ENCODE peak calls at places on chromosomes 12 and 14, in seven cellular contexts. One of them, this sample, is unnamed.

GRCh38 chr14:59428581-59429012 is 36.6 kb downstream of the GPR135 start:
- DNase-seq in heart left ventricle: no peak
- DNase-seq in endodermal cell: no peak
- DNase-seq in lower leg skin: no peak
- DNase-seq in DND-41: no peak
- DNase-seq in choroid plexus epithelial cell: peak
- DNase-seq in psoas muscle: no peak
- DNase-seq in this sample: no peak

GRCh38 chr14:68677901-68678300 is 115.0 kb downstream of the ZFP36L1 start:
- DNase-seq in heart left ventricle: no peak
- DNase-seq in endodermal cell: no peak
- DNase-seq in lower leg skin: no peak
- DNase-seq in DND-41: no peak
- DNase-seq in choroid plexus epithelial cell: no peak
- DNase-seq in psoas muscle: no peak
- DNase-seq in this sample: no peak

GRCh38 chr14:32574269-32574668 is 245.2 kb downstream of the AKAP6 start:
- DNase-seq in heart left ventricle: no peak
- DNase-seq in endodermal cell: no peak
- DNase-seq in lower leg skin: no peak
- DNase-seq in DND-41: no peak
- DNase-seq in choroid plexus epithelial cell: no peak
- DNase-seq in psoas muscle: no peak
- DNase-seq in this sample: no peak

GRCh38 chr14:78445275-78445674 is 275.1 kb downstream of the NRXN3 start:
- DNase-seq in heart left ventricle: no peak
- DNase-seq in endodermal cell: no peak
- DNase-seq in lower leg skin: no peak
- DNase-seq in DND-41: peak
- DNase-seq in choroid plexus epithelial cell: no peak
- DNase-seq in psoas muscle: no peak
- DNase-seq in this sample: no peak

GRCh38 chr14:102508410-102508773 is 1.2 kb downstream of the ANKRD9 start:
- DNase-seq in heart left ventricle: no peak
- DNase-seq in endodermal cell: no peak
- DNase-seq in lower leg skin: peak
- DNase-seq in DND-41: no peak
- DNase-seq in choroid plexus epithelial cell: no peak
- DNase-seq in psoas muscle: peak
- DNase-seq in this sample: no peak

GRCh38 chr12:27539191-27539631 is 15.2 kb downstream of the PPFIBP1 start:
- DNase-seq in heart left ventricle: no peak
- DNase-seq in endodermal cell: no peak
- DNase-seq in lower leg skin: no peak
- DNase-seq in DND-41: no peak
- DNase-seq in choroid plexus epithelial cell: peak
- DNase-seq in psoas muscle: no peak
- DNase-seq in this sample: no peak

GRCh38 chr12:5441497-5442236 is 9.8 kb downstream of the NTF3 start:
- DNase-seq in heart left ventricle: no peak
- DNase-seq in endodermal cell: peak
- DNase-seq in lower leg skin: no peak
- DNase-seq in DND-41: no peak
- DNase-seq in choroid plexus epithelial cell: no peak
- DNase-seq in psoas muscle: no peak
- DNase-seq in this sample: no peak

GRCh38 chr14:22002860-22003284 is 329.3 kb upstream of the OR4E1 start:
- DNase-seq in heart left ventricle: no peak
- DNase-seq in endodermal cell: peak
- DNase-seq in lower leg skin: no peak
- DNase-seq in DND-41: peak
- DNase-seq in choroid plexus epithelial cell: no peak
- DNase-seq in psoas muscle: peak
- DNase-seq in this sample: peak

GRCh38 chr14:101774006-101774755 is 12.7 kb downstream of the PPP2R5C start:
- DNase-seq in heart left ventricle: no peak
- DNase-seq in endodermal cell: no peak
- DNase-seq in lower leg skin: no peak
- DNase-seq in DND-41: peak
- DNase-seq in choroid plexus epithelial cell: no peak
- DNase-seq in psoas muscle: no peak
- DNase-seq in this sample: peak

GRCh38 chr12:27338473-27338872 is 5.8 kb downstream of the BMAL2 start:
- DNase-seq in heart left ventricle: no peak
- DNase-seq in endodermal cell: no peak
- DNase-seq in lower leg skin: no peak
- DNase-seq in DND-41: no peak
- DNase-seq in choroid plexus epithelial cell: no peak
- DNase-seq in psoas muscle: no peak
- DNase-seq in this sample: no peak

GRCh38 chr14:59926534-59926933 is 6.6 kb downstream of the LRRC9 start:
- DNase-seq in heart left ventricle: no peak
- DNase-seq in endodermal cell: no peak
- DNase-seq in lower leg skin: no peak
- DNase-seq in DND-41: no peak
- DNase-seq in choroid plexus epithelial cell: no peak
- DNase-seq in psoas muscle: no peak
- DNase-seq in this sample: no peak

GRCh38 chr12:130665753-130666152 is 50.3 kb downstream of the RIMBP2 start:
- DNase-seq in heart left ventricle: no peak
- DNase-seq in endodermal cell: no peak
- DNase-seq in lower leg skin: no peak
- DNase-seq in DND-41: no peak
- DNase-seq in choroid plexus epithelial cell: no peak
- DNase-seq in psoas muscle: no peak
- DNase-seq in this sample: no peak

GRCh38 chr14:51490205-51490604 is 161.5 kb upstream of the FRMD6 start:
- DNase-seq in heart left ventricle: no peak
- DNase-seq in endodermal cell: no peak
- DNase-seq in lower leg skin: no peak
- DNase-seq in DND-41: no peak
- DNase-seq in choroid plexus epithelial cell: peak
- DNase-seq in psoas muscle: no peak
- DNase-seq in this sample: no peak

GRCh38 chr12:110258466-110258865 is 22.6 kb upstream of the ATP2A2 start:
- DNase-seq in heart left ventricle: no peak
- DNase-seq in endodermal cell: no peak
- DNase-seq in lower leg skin: peak
- DNase-seq in DND-41: no peak
- DNase-seq in choroid plexus epithelial cell: no peak
- DNase-seq in psoas muscle: no peak
- DNase-seq in this sample: no peak

GRCh38 chr12:30952036-30952435 is 25.5 kb downstream of the TSPAN11 start:
- DNase-seq in heart left ventricle: no peak
- DNase-seq in endodermal cell: no peak
- DNase-seq in lower leg skin: no peak
- DNase-seq in DND-41: no peak
- DNase-seq in choroid plexus epithelial cell: peak
- DNase-seq in psoas muscle: no peak
- DNase-seq in this sample: no peak

DNA sequence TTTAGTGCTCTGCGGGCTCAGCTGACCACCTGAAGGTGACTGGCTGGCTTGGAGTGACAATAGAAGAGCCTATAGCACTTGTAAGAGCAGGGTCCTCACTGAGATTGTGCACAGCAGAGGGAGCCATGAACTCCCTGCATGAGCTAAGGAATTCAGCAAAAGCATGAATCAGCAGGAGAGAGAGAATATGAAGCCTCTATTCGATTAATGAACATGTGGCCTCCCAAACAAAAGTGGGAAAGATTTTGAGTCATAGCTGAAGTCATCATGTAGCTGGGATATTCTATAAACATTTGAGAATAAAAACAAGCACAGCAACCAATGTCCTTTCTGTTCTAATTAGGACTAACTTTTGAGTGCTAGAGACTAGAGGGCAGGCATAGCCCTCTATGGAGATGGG is 626.6 kb downstream of the DIO2 start:
- DNase-seq in heart left ventricle: no peak
- DNase-seq in endodermal cell: no peak
- DNase-seq in lower leg skin: no peak
- DNase-seq in DND-41: no peak
- DNase-seq in choroid plexus epithelial cell: peak
- DNase-seq in psoas muscle: no peak
- DNase-seq in this sample: no peak
- TF ChIP-seq CTCF in heart left ventricle: no peak
- TF ChIP-seq CTCF in endodermal cell: peak
- TF ChIP-seq CTCF in lower leg skin: no peak
- TF ChIP-seq CTCF in DND-41: no peak
- TF ChIP-seq CTCF in choroid plexus epithelial cell: peak
- TF ChIP-seq CTCF in psoas muscle: no peak
- TF ChIP-seq CTCF in this sample: no peak

DNA sequence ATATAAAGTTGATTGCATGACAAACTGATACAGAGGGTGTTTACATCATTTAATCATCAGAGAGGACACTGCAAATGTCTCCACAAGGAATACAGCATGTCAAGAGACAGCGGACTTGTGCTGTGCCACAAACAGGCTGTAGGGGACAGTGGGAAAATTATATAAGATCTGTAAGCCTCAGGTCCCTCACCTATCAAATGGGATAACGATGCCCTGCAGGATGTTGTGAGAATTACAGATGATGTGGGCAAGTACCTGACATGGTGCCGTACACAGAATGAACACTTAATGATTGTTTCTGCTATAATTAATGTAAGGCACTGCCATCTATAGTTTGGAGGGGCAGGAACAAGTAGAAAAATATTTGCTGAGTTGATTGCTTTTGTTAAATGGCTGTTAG is 81.9 kb upstream of the GTF2A1 start:
- DNase-seq in heart left ventricle: no peak
- DNase-seq in endodermal cell: peak
- DNase-seq in lower leg skin: no peak
- DNase-seq in DND-41: no peak
- DNase-seq in choroid plexus epithelial cell: no peak
- DNase-seq in psoas muscle: no peak
- DNase-seq in this sample: no peak
- TF ChIP-seq CTCF in heart left ventricle: no peak
- TF ChIP-seq CTCF in endodermal cell: peak
- TF ChIP-seq CTCF in lower leg skin: no peak
- TF ChIP-seq CTCF in DND-41: peak
- TF ChIP-seq CTCF in choroid plexus epithelial cell: no peak
- TF ChIP-seq CTCF in psoas muscle: no peak
- TF ChIP-seq CTCF in this sample: peak

GRCh38 chr12:4005851-4006400 is 132.7 kb upstream of the PARP11 start:
- DNase-seq in heart left ventricle: no peak
- DNase-seq in endodermal cell: peak
- DNase-seq in lower leg skin: no peak
- DNase-seq in DND-41: no peak
- DNase-seq in choroid plexus epithelial cell: no peak
- DNase-seq in psoas muscle: no peak
- DNase-seq in this sample: no peak
- TF ChIP-seq CTCF in heart left ventricle: no peak
- TF ChIP-seq CTCF in endodermal cell: no peak
- TF ChIP-seq CTCF in lower leg skin: no peak
- TF ChIP-seq CTCF in DND-41: no peak
- TF ChIP-seq CTCF in choroid plexus epithelial cell: no peak
- TF ChIP-seq CTCF in psoas muscle: no peak
- TF ChIP-seq CTCF in this sample: no peak

GRCh38 chr12:49019435-49020317 is 1.1 kb upstream of the PRKAG1 start:
- DNase-seq in heart left ventricle: no peak
- DNase-seq in endodermal cell: peak
- DNase-seq in lower leg skin: peak
- DNase-seq in DND-41: peak
- DNase-seq in choroid plexus epithelial cell: peak
- DNase-seq in psoas muscle: peak
- DNase-seq in this sample: peak
- TF ChIP-seq CTCF in heart left ventricle: peak
- TF ChIP-seq CTCF in endodermal cell: peak
- TF ChIP-seq CTCF in lower leg skin: no peak
- TF ChIP-seq CTCF in DND-41: peak
- TF ChIP-seq CTCF in choroid plexus epithelial cell: peak
- TF ChIP-seq CTCF in psoas muscle: no peak
- TF ChIP-seq CTCF in this sample: peak

GRCh38 chr14:94129111-94129757 is at the start of gene IFI27L2:
- DNase-seq in heart left ventricle: peak
- DNase-seq in endodermal cell: peak
- DNase-seq in lower leg skin: peak
- DNase-seq in DND-41: peak
- DNase-seq in choroid plexus epithelial cell: peak
- DNase-seq in psoas muscle: peak
- DNase-seq in this sample: peak
- TF ChIP-seq CTCF in heart left ventricle: peak
- TF ChIP-seq CTCF in endodermal cell: peak
- TF ChIP-seq CTCF in lower leg skin: no peak
- TF ChIP-seq CTCF in DND-41: peak
- TF ChIP-seq CTCF in choroid plexus epithelial cell: peak
- TF ChIP-seq CTCF in psoas muscle: no peak
- TF ChIP-seq CTCF in this sample: peak

DNA sequence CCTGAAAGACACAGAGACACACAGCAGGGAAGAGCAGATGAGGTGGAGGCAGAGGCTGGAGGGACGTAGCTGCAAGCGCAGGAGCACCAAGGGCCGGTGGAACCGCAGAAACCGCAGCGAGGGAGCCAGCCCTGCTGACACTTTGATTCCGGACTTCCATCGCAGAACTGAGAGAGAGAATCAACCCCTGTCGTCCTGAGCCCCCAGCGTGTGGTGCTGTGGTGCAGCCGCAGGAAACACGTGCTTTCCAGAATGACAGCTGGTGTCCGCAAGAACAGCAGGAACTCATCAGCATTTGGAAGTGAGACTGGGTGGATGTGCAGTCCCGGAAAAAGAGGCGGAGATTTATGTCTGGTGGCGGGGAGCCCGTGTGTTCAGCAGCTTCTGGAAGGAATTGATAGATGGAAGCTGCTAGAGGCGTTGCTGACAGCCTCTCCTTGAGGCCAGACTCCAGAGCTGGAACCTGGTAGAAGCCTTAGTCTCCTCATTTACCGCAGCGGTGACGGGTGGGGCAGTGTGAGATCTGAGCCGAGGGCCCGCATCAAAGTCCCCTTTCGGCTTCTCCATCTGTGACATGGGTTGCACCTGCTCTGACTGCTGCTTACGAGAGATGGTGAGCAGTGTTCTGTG is 21.9 kb upstream of the KLC1 start:
- DNase-seq in heart left ventricle: peak
- DNase-seq in endodermal cell: peak
- DNase-seq in lower leg skin: peak
- DNase-seq in DND-41: peak
- DNase-seq in choroid plexus epithelial cell: peak
- DNase-seq in psoas muscle: peak
- DNase-seq in this sample: peak
- TF ChIP-seq CTCF in heart left ventricle: peak
- TF ChIP-seq CTCF in endodermal cell: no peak
- TF ChIP-seq CTCF in lower leg skin: no peak
- TF ChIP-seq CTCF in DND-41: peak
- TF ChIP-seq CTCF in choroid plexus epithelial cell: peak
- TF ChIP-seq CTCF in psoas muscle: peak
- TF ChIP-seq CTCF in this sample: no peak

DNA sequence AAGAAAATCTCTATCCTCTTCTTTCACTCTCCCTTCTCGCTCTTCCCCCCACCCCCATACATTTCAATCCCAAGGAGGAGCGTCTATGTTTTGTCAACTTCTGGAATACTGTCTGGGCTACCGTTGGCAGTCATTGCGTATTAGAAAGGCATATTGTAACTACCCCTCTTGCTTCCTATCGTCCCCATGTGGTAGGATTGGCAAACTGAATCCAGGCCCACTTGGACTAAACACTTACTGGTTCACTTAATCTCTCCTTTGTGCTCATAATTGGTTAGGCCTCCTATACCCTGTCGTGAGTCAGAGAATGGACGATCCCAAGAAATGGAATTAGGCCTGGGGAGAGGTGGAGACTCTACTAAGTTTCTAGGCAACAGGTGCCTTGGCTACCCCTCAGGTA is 68.8 kb upstream of the SLC8A3 start:
- DNase-seq in heart left ventricle: no peak
- DNase-seq in endodermal cell: peak
- DNase-seq in lower leg skin: no peak
- DNase-seq in DND-41: peak
- DNase-seq in choroid plexus epithelial cell: no peak
- DNase-seq in psoas muscle: no peak
- DNase-seq in this sample: no peak
- TF ChIP-seq CTCF in heart left ventricle: no peak
- TF ChIP-seq CTCF in endodermal cell: peak
- TF ChIP-seq CTCF in lower leg skin: no peak
- TF ChIP-seq CTCF in DND-41: peak
- TF ChIP-seq CTCF in choroid plexus epithelial cell: peak
- TF ChIP-seq CTCF in psoas muscle: peak
- TF ChIP-seq CTCF in this sample: peak